ENCODE peak calls at places on chromosomes 11 and 22, in four cellular contexts. L is kidney epithelial cell, D is heart left ventricle, Y is A549. S is an unnamed sample.
A peak's percentile ranks its signal among the peaks of the same experiment; 100 is the strongest.

GRCh38 chr22:36470162-36470993 is 11.1 kb downstream of the TXN2 start:
- DNase-seq in Y (peak; percentile 55), L (peak; percentile 54), D (peak; percentile 85), S (no peak)

GRCh38 chr11:4025248-4025956 is 69.2 kb upstream of the RRM1 start:
- DNase-seq in D (no peak), Y (no peak), L (no peak), S (peak; percentile 41)

GRCh38 chr22:45504703-45505341 is 2.1 kb downstream of the FBLN1 start:
- DNase-seq in D (peak; percentile 75), Y (no peak), L (no peak), S (no peak)

GRCh38 chr11:104534268-104534667 is 364.0 kb downstream of the CASP12 start:
- DNase-seq in Y (peak; percentile 0), D (no peak), L (no peak), S (no peak)

GRCh38 chr11:78798567-78799170 is 224.0 kb upstream of the NARS2 start:
- DNase-seq in D (peak; percentile 81), Y (peak; percentile 20), L (no peak), S (no peak)

GRCh38 chr22:43848366-43849171 is 13.7 kb downstream of the SULT4A1 start:
- DNase-seq in Y (no peak), D (no peak), L (no peak), S (no peak)

GRCh38 chr11:65476632-65477270 is 22.1 kb upstream of the MALAT1 start:
- DNase-seq in D (no peak), L (no peak), Y (no peak), S (no peak)

GRCh38 chr11:7563269-7563668 is 49.5 kb downstream of the PPFIBP2 start:
- DNase-seq in D (no peak), Y (no peak), L (no peak), S (no peak)

GRCh38 chr11:33329705-33330329 is 72.6 kb downstream of the HIPK3 start:
- DNase-seq in Y (peak; percentile 44), D (peak; percentile 46), L (peak; percentile 16), S (peak; percentile 34)

GRCh38 chr11:64963072-64963631 is 8.8 kb downstream of the MAJIN start:
- DNase-seq in L (no peak), D (no peak), Y (no peak), S (no peak)

GRCh38 chr11:106224172-106224571 is 146.7 kb downstream of the AASDHPPT start:
- DNase-seq in L (no peak), D (no peak), Y (no peak), S (no peak)

GRCh38 chr11:120608760-120609211 is 97.2 kb downstream of the GRIK4 start:
- DNase-seq in L (no peak), Y (no peak), D (peak; percentile 43), S (peak; percentile 8)

GRCh38 chr11:126282361-126282741 is 542 bp upstream of the TIRAP start:
- DNase-seq in Y (no peak), D (peak; percentile 65), L (no peak), S (no peak)

GRCh38 chr11:32972781-32973180 is 42.9 kb upstream of the DEPDC7 start:
- DNase-seq in L (no peak), D (no peak), Y (no peak), S (no peak)

GRCh38 chr22:45515678-45516077 is 13.0 kb downstream of the FBLN1 start:
- DNase-seq in D (no peak), L (no peak), Y (no peak), S (no peak)

GRCh38 chr11:2267871-2268825 is 2.2 kb downstream of the ASCL2 start:
- DNase-seq in D (no peak), L (no peak), Y (no peak), S (no peak)

GRCh38 chr11:109390752-109391151 is 31.2 kb upstream of the C11orf87 start:
- DNase-seq in Y (no peak), L (no peak), D (no peak), S (no peak)

GRCh38 chr11:47856186-47856585 is 8.0 kb upstream of the NUP160 start:
- DNase-seq in D (no peak), Y (no peak), L (no peak), S (no peak)

GRCh38 chr22:19040581-19041402 is 81.4 kb downstream of the DGCR2 start:
- DNase-seq in Y (no peak), L (no peak), D (no peak), S (no peak)

GRCh38 chr11:119347242-119347641 is 737 bp upstream of the MFRP start:
- DNase-seq in Y (no peak), D (no peak), L (no peak), S (no peak)

GRCh38 chr11:26700536-26701235 is 21.2 kb downstream of the SLC5A12 start:
- DNase-seq in D (no peak), Y (no peak), L (no peak), S (no peak)

GRCh38 chr11:13378316-13378715 is 84.7 kb downstream of the BTBD10 start:
- DNase-seq in L (no peak), D (no peak), Y (no peak), S (no peak)

GRCh38 chr22:49601614-49602321 is 225.9 kb downstream of the BRD1 start:
- DNase-seq in D (no peak), Y (no peak), L (no peak), S (no peak)

GRCh38 chr11:6635082-6635932 is 16.1 kb upstream of the TPP1 start:
- DNase-seq in D (peak; percentile 84), L (no peak), Y (no peak), S (no peak)

GRCh38 chr11:90845799-90846198 is 623.0 kb upstream of the CHORDC1 start:
- DNase-seq in L (no peak), D (no peak), Y (no peak), S (no peak)

GRCh38 chr11:69417211-69418085 is 64.0 kb upstream of the LINC01488 start:
- DNase-seq in Y (no peak), D (no peak), L (no peak), S (no peak)

GRCh38 chr22:48284671-48285070 is 1522.2 kb downstream of the TBC1D22A start:
- DNase-seq in Y (no peak), L (no peak), D (no peak), S (no peak)

GRCh38 chr22:25061605-25062377 is 109.3 kb downstream of the KIAA1671 start:
- DNase-seq in L (no peak), D (no peak), Y (no peak), S (no peak)

GRCh38 chr22:25061134-25061533 is 108.6 kb downstream of the KIAA1671 start:
- DNase-seq in L (no peak), Y (no peak), D (no peak), S (no peak)

GRCh38 chr22:25059438-25059837 is 106.9 kb downstream of the KIAA1671 start:
- DNase-seq in L (no peak), Y (no peak), D (no peak), S (no peak)

GRCh38 chr22:25062378-25063095 is 110.0 kb downstream of the KIAA1671 start:
- DNase-seq in L (no peak), D (no peak), Y (no peak), S (no peak)

GRCh38 chr22:25060522-25061071 is 108.1 kb downstream of the KIAA1671 start:
- DNase-seq in D (no peak), L (no peak), Y (no peak), S (no peak)
- TF ChIP-seq CTCF in D (no peak), L (no peak), Y (no peak), S (no peak)

DNA sequence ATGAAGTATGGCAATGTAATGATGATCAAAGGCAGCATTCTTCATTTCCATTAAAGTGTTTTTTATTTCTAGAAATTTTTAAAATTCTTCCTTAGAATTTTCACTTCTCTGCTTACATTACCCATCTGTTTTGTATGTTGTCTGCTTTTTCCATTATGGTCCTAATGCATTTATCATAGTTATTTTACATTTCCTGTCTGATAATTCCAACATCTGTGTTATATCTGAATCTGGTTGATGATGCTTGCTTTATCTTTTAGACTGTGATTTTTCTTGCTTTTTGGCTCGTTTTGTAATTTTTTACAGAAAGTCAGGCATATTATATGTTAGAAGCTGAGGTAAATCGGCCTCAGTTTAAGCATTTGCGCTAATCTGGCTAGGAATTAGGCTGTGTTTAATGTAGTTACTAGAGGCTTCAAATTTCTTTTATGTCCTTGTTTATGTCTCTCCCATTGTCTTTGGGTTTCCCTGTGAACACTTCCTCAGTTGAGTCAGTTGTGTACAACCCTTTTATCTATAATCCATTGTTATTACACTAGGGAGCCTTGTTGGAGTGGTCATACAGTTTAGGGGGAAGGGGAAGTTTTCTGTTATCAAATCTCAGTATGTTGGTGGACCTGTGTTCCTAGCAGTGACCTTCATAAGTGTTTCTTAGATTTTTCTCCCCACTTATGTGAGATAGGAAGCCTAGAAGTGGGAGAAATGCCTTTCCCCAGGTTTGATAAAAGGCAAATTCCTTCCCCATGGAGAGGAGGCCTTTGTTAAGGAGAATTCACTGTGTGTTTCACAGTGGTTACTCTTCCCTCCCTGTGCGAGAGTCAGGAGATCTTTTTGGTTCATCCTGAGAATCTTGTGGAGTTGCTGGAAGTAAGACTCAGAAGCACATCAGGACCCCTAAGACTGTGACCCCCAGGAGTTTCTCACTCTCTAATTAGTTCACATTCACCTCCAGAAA is 437.5 kb downstream of the INSC start:
- DNase-seq in D (no peak), L (no peak), Y (no peak), S (no peak)
- H3K4me3 ChIP-seq in D (no peak overlapping the region), L (no peak overlapping the region), Y (no peak overlapping the region), S (no peak overlapping the region)

DNA sequence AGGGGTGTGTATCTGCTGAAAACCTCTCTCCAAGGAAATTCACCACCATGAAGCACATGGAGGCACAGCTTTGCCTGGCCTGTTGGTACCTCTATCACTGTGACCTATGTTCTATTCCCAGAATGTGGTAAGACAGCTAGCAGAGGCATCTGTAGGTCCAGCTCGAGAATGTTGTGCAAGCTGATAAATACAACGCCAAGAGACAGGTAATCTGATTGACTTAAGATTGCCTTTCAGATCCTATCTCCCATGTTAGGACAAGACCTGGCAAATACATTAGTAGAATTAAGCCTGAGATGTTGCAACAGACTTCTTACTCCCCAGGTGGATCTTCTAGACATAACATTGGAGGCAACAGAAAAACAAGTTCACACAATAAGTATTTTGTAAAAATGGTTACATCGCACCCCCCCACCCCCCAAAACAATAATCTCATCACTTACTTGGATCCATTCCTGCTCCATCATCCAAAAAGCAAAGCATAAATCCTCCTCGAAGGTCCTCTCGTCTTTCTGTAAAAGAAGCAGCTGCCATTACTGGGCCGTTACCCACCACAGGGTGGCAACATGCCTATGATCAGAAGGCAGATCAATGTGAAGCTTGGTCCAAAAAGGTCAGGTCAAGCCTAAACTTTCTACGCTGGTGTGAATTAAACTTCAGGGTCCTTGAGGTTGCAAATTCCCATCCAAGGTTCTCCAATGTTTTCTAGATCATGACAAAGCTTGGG is 18.5 kb downstream of the MORC2 start:
- DNase-seq in Y (no peak), L (no peak), D (no peak), S (no peak)
- TF ChIP-seq CTCF in Y (no peak), L (no peak), D (no peak), S (peak; percentile 11)

GRCh38 chr22:40107756-40108437 is 69.8 kb upstream of the TNRC6B start:
- DNase-seq in L (peak; percentile 1), Y (no peak), D (peak; percentile 43), S (peak; percentile 16)
- H3K4me3 ChIP-seq in L (no peak overlapping the region), Y (no peak overlapping the region), D (peak overlapping the region; percentile 21), S (peak overlapping the region; percentile 17)

GRCh38 chr11:116893906-116894305 is 56.5 kb upstream of the APOA1 start:
- DNase-seq in D (no peak), L (no peak), Y (no peak), S (no peak)

GRCh38 chr11:116892374-116892773 is 55.0 kb upstream of the APOA1 start:
- DNase-seq in Y (no peak), L (no peak), D (no peak), S (no peak)

GRCh38 chr11:116893437-116893836 is 56.0 kb upstream of the APOA1 start:
- DNase-seq in L (no peak), Y (no peak), D (no peak), S (no peak)

GRCh38 chr11:116896211-116896610 is 58.8 kb upstream of the APOA1 start:
- DNase-seq in D (no peak), L (no peak), Y (no peak), S (no peak)

GRCh38 chr11:116895053-116895757 is 57.8 kb upstream of the APOA1 start:
- DNase-seq in D (no peak), L (no peak), Y (no peak), S (no peak)
- TF ChIP-seq CTCF in D (peak; percentile 47), L (peak; percentile 38), Y (no peak), S (peak; percentile 29)

S was measured in AG09309.